ENCODE peak calls at places on chromosomes 4 and X, in six cellular contexts. L is tibial artery; S is HFF-Myc; C is CD4-positive, CD25-positive, alpha-beta regulatory T cell; H is AG10803; O is brain microvascular endothelial cell. A is an unnamed sample.

GRCh38 chr4:13262816-13263215 is 221.3 kb downstream of the RAB28 start:
- DNase-seq in O (no peak), S (no peak), H (no peak), L (no peak), C (no peak), A (no peak)

GRCh38 chr4:72997409-72997808 is 72.1 kb downstream of the COX18 start:
- DNase-seq in L (no peak), S (no peak), H (peak; percentile 13), C (no peak), O (peak; percentile 11), A (no peak)

GRCh38 chr4:66062044-66062443 is 391.8 kb upstream of the EPHA5 start:
- DNase-seq in H (peak; percentile 0), O (no peak), C (no peak), L (no peak), S (no peak), A (no peak)

GRCh38 chrX:138856881-138857280 is 145.4 kb upstream of the FGF13 start:
- DNase-seq in O (no peak), H (peak; percentile 58), S (no peak), L (no peak), C (no peak), A (no peak)

GRCh38 chrX:107205770-107206696 is at the start of the genes DNAAF6 and NUP62CL:
- DNase-seq in H (no peak), S (peak; percentile 2), C (peak; percentile 65), L (peak; percentile 64), O (peak; percentile 9), A (peak; percentile 55)

GRCh38 chr4:39814403-39815185 is 116.7 kb downstream of the UBE2K start:
- DNase-seq in O (peak; percentile 5), H (peak; percentile 25), C (peak; percentile 18), S (no peak), L (no peak), A (peak; percentile 16)

GRCh38 chrX:151396042-151396826 is 772 bp upstream of the VMA21 start:
- DNase-seq in C (peak; percentile 19), H (peak; percentile 74), S (peak; percentile 22), L (peak; percentile 62), O (peak; percentile 17), A (peak; percentile 11)

GRCh38 chr4:22554670-22555069 is 38.8 kb upstream of the ADGRA3 start:
- DNase-seq in H (no peak), L (no peak), C (no peak), S (no peak), O (no peak), A (no peak)

GRCh38 chr4:54318904-54319303 is 89.8 kb downstream of the PDGFRA start:
- DNase-seq in S (peak; percentile 4), O (peak; percentile 14), L (no peak), C (no peak), H (peak; percentile 63), A (no peak)

GRCh38 chr4:10612476-10612875 is 72.1 kb downstream of the CLNK start:
- DNase-seq in O (no peak), C (no peak), L (no peak), S (no peak), H (no peak), A (no peak)

GRCh38 chr4:58734030-58734673 is 1624.0 kb upstream of the IGFBP7 start:
- DNase-seq in S (no peak), C (no peak), H (no peak), L (no peak), O (no peak), A (no peak)

GRCh38 chr4:176792348-176793059 is at the start of gene VEGFC:
- DNase-seq in S (no peak), C (no peak), H (peak; percentile 85), O (peak; percentile 70), L (peak; percentile 67), A (no peak)

GRCh38 chr4:37935026-37935425 is 25.2 kb upstream of the PTTG2 start:
- DNase-seq in H (no peak), L (no peak), O (no peak), S (no peak), C (no peak), A (no peak)

GRCh38 chr4:127632420-127633403 is at the start of gene INTU:
- DNase-seq in C (no peak), O (peak; percentile 99), S (peak; percentile 91), L (peak; percentile 96), H (peak; percentile 96), A (peak; percentile 9)

GRCh38 chr4:102404551-102404969 is 59.3 kb upstream of the SLC39A8 start:
- DNase-seq in L (no peak), S (no peak), H (peak; percentile 13), C (no peak), O (no peak), A (no peak)

GRCh38 chrX:77679145-77679544 is 106.9 kb downstream of the ATRX start:
- DNase-seq in S (no peak), L (no peak), O (no peak), H (no peak), C (no peak), A (no peak)
- H3K4me3 ChIP-seq in S (no peak overlapping the region), L (no peak overlapping the region), O (no peak overlapping the region), H (no peak overlapping the region), C (no peak overlapping the region), A (no peak overlapping the region)

GRCh38 chrX:53087378-53087777 is 5.2 kb downstream of the TSPYL2 start:
- DNase-seq in L (no peak), H (no peak), O (no peak), C (no peak), S (no peak), A (no peak)

GRCh38 chrX:53088136-53088974 is 5.6 kb upstream of the KANTR start:
- DNase-seq in S (no peak), L (peak; percentile 93), O (peak; percentile 73), C (peak; percentile 79), H (peak; percentile 58), A (peak; percentile 61)

GRCh38 chrX:53086464-53086863 is 4.3 kb downstream of the TSPYL2 start:
- DNase-seq in L (peak; percentile 86), C (no peak), H (no peak), S (no peak), O (no peak), A (no peak)

GRCh38 chrX:53091354-53091753 is 2.6 kb upstream of the KANTR start:
- DNase-seq in C (no peak), S (no peak), L (no peak), H (no peak), O (no peak), A (no peak)

GRCh38 chrX:53089224-53089842 is 4.6 kb upstream of the KANTR start:
- DNase-seq in O (peak; percentile 44), L (no peak), C (no peak), H (peak; percentile 63), S (no peak), A (no peak)
- H3K4me3 ChIP-seq in O (peak overlapping the region; percentile 50), L (peak overlapping the region; percentile 47), C (peak overlapping the region; percentile 81), H (peak overlapping the region; percentile 51), S (peak overlapping the region; percentile 17), A (peak overlapping the region; percentile 48)

DNA sequence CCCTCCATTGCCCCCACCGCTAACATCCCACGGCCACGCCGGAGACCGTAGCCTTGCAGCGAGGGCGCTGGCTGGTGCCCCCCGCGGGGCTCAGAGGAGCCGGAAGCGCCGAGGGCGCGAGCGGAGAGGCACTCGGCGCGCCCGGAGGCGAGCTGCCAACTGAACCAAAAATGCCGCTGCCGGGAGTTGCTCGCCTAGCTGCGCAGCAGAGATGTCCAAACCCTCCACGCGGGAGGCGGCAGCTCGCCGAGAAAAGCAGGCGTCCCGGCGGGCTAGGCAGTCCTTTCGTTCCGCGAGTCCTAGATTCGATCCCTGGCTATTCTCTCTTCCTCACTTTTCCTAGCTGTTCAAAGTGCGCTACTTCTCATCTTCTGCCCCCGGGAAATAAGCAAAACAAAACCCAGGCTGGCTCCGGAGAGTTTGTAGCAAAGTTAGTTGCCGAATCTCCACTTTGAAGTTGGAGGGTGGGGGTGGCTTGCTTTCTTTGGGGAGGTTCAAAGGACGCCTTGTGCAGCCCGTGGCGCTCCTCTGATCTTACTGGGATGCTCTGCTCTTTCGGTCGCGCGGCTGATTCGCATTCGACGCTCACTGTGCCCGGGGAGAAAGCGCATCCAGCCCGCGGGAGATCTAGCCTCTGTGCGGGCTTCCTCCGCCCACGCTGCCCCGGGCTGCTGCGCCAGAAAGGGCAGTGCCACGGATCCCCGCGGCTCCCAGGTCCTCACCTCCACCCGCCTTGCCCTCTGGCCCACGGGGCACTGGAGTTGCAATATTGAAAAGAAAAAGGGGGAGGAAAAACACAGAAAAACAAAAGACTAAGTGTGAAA is 677 bp downstream of the NKX6-1 start:
- DNase-seq in L (no peak), S (no peak), H (peak; percentile 29), C (no peak), O (no peak), A (no peak)
- H3K4me3 ChIP-seq in L (peak overlapping the region; percentile 46), S (peak overlapping the region; percentile 27), H (peak overlapping the region; percentile 58), C (peak overlapping the region; percentile 26), O (peak overlapping the region; percentile 68), A (no peak overlapping the region)

GRCh38 chr4:182143822-182144620 is 99.2 kb upstream of the TENM3 start:
- DNase-seq in C (no peak), O (peak; percentile 77), S (peak; percentile 19), L (no peak), H (peak; percentile 79), A (peak; percentile 48)

GRCh38 chr4:182147391-182147790 is 95.8 kb upstream of the TENM3 start:
- DNase-seq in H (no peak), O (no peak), C (no peak), L (no peak), S (no peak), A (no peak)

GRCh38 chr4:182144621-182145359 is 98.4 kb upstream of the TENM3 start:
- DNase-seq in S (no peak), O (no peak), L (no peak), C (no peak), H (no peak), A (peak; percentile 25)

GRCh38 chr4:182143086-182143821 is 99.9 kb upstream of the TENM3 start:
- DNase-seq in H (peak; percentile 44), C (no peak), S (no peak), O (no peak), L (no peak), A (peak; percentile 20)

GRCh38 chr4:182145360-182145905 is 97.8 kb upstream of the TENM3 start:
- DNase-seq in H (no peak), C (no peak), O (no peak), L (no peak), S (no peak), A (no peak)
- H3K4me3 ChIP-seq in H (peak overlapping the region; percentile 70), C (no peak overlapping the region), O (peak overlapping the region; percentile 77), L (no peak overlapping the region), S (peak overlapping the region; percentile 54), A (peak overlapping the region; percentile 63)

GRCh38 chrX:71291381-71291780 is 7.9 kb downstream of the NONO start:
- DNase-seq in S (no peak), H (peak; percentile 27), C (no peak), O (no peak), L (no peak), A (no peak)

GRCh38 chrX:71282514-71283408 is 674 bp upstream of the NONO start:
- DNase-seq in C (peak; percentile 37), S (peak; percentile 17), O (peak; percentile 56), L (no peak), H (no peak), A (no peak)

GRCh38 chrX:71283409-71284143 is at the start of gene NONO:
- DNase-seq in H (peak; percentile 99), C (peak; percentile 82), O (peak; percentile 96), S (peak; percentile 97), L (peak; percentile 91), A (peak; percentile 90)

DNA sequence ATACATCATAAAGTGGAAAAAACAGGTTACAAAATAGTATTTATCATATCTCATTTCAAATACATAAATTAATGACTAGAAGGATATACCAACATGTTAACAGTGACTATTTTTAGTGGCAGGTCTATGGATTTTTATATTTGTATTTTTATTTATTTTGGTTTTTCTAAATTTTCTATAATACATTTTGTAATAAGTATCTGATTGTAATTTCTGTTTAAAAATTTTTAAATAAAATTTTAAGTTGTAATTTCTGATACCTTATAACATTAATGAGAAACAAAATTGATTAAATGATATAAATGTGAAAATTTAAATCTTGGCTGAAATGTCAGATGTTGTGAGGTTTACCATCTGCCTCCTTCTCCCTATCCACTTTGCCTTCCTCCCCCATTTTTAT is 2.5 kb downstream of the NONO start:
- DNase-seq in O (no peak), C (no peak), L (no peak), S (no peak), H (no peak), A (no peak)
- H3K4me3 ChIP-seq in O (peak overlapping the region; percentile 77), C (peak overlapping the region; percentile 85), L (no peak overlapping the region), S (peak overlapping the region; percentile 75), H (peak overlapping the region; percentile 73), A (peak overlapping the region; percentile 82)